ENCODE peak calls at places on chromosomes 1 and 21, in ten cellular contexts. One of them, this sample, is unnamed.

GRCh38 chr1:225657462-225657989 is 4.6 kb upstream of the ENAH start:
- DNase-seq in SJCRH30: peak
- DNase-seq in mucosa of descending colon: no peak
- DNase-seq in stimulated activated CD8-positive, alpha-beta memory T cell treated with anti-CD3 and anti-CD28 coated beads, Interleukin-7, amount 100 ng/mL, for 1 hour: no peak
- DNase-seq in NCI-H345: no peak
- DNase-seq in GM12878: no peak
- DNase-seq in GM04504: peak
- DNase-seq in NCI-H2171: no peak
- DNase-seq in HFFc6: peak
- DNase-seq in uterus: no peak
- DNase-seq in this sample: no peak

GRCh38 chr1:2213576-2214505 is 14.3 kb upstream of the SKI start:
- DNase-seq in uterus: peak
- DNase-seq in NCI-H2171: no peak
- DNase-seq in NCI-H345: no peak
- DNase-seq in mucosa of descending colon: peak
- DNase-seq in GM12878: no peak
- DNase-seq in GM04504: peak
- DNase-seq in HFFc6: peak
- DNase-seq in SJCRH30: peak
- DNase-seq in stimulated activated CD8-positive, alpha-beta memory T cell treated with anti-CD3 and anti-CD28 coated beads, Interleukin-7, amount 100 ng/mL, for 1 hour: no peak
- DNase-seq in this sample: no peak

GRCh38 chr1:43597028-43597427 is 52.9 kb upstream of the KDM4A start:
- DNase-seq in NCI-H345: no peak
- DNase-seq in GM04504: no peak
- DNase-seq in uterus: no peak
- DNase-seq in HFFc6: no peak
- DNase-seq in GM12878: no peak
- DNase-seq in NCI-H2171: no peak
- DNase-seq in mucosa of descending colon: no peak
- DNase-seq in SJCRH30: no peak
- DNase-seq in stimulated activated CD8-positive, alpha-beta memory T cell treated with anti-CD3 and anti-CD28 coated beads, Interleukin-7, amount 100 ng/mL, for 1 hour: no peak
- DNase-seq in this sample: no peak

GRCh38 chr1:19043579-19044443 is 87.3 kb upstream of the IFFO2 start:
- DNase-seq in stimulated activated CD8-positive, alpha-beta memory T cell treated with anti-CD3 and anti-CD28 coated beads, Interleukin-7, amount 100 ng/mL, for 1 hour: no peak
- DNase-seq in HFFc6: no peak
- DNase-seq in uterus: no peak
- DNase-seq in NCI-H345: no peak
- DNase-seq in mucosa of descending colon: no peak
- DNase-seq in GM12878: no peak
- DNase-seq in NCI-H2171: no peak
- DNase-seq in GM04504: no peak
- DNase-seq in SJCRH30: no peak
- DNase-seq in this sample: no peak

GRCh38 chr1:68328485-68328884 is 96.2 kb upstream of the WLS start:
- DNase-seq in mucosa of descending colon: no peak
- DNase-seq in HFFc6: peak
- DNase-seq in SJCRH30: no peak
- DNase-seq in stimulated activated CD8-positive, alpha-beta memory T cell treated with anti-CD3 and anti-CD28 coated beads, Interleukin-7, amount 100 ng/mL, for 1 hour: no peak
- DNase-seq in GM12878: no peak
- DNase-seq in NCI-H2171: no peak
- DNase-seq in NCI-H345: no peak
- DNase-seq in GM04504: no peak
- DNase-seq in uterus: no peak
- DNase-seq in this sample: no peak

GRCh38 chr1:175641633-175642032 is 101.8 kb downstream of the TNR start:
- DNase-seq in HFFc6: no peak
- DNase-seq in NCI-H2171: no peak
- DNase-seq in uterus: no peak
- DNase-seq in NCI-H345: no peak
- DNase-seq in GM12878: no peak
- DNase-seq in mucosa of descending colon: no peak
- DNase-seq in SJCRH30: no peak
- DNase-seq in stimulated activated CD8-positive, alpha-beta memory T cell treated with anti-CD3 and anti-CD28 coated beads, Interleukin-7, amount 100 ng/mL, for 1 hour: no peak
- DNase-seq in GM04504: no peak
- DNase-seq in this sample: no peak

GRCh38 chr1:209103135-209103534 is 480.4 kb upstream of the CAMK1G start:
- DNase-seq in HFFc6: no peak
- DNase-seq in stimulated activated CD8-positive, alpha-beta memory T cell treated with anti-CD3 and anti-CD28 coated beads, Interleukin-7, amount 100 ng/mL, for 1 hour: no peak
- DNase-seq in mucosa of descending colon: no peak
- DNase-seq in GM12878: peak
- DNase-seq in SJCRH30: peak
- DNase-seq in NCI-H2171: peak
- DNase-seq in uterus: no peak
- DNase-seq in GM04504: no peak
- DNase-seq in NCI-H345: no peak
- DNase-seq in this sample: no peak

GRCh38 chr1:23341829-23342697 is 2.0 kb downstream of the HNRNPR start:
- DNase-seq in NCI-H2171: no peak
- DNase-seq in HFFc6: no peak
- DNase-seq in uterus: no peak
- DNase-seq in GM12878: no peak
- DNase-seq in mucosa of descending colon: no peak
- DNase-seq in stimulated activated CD8-positive, alpha-beta memory T cell treated with anti-CD3 and anti-CD28 coated beads, Interleukin-7, amount 100 ng/mL, for 1 hour: no peak
- DNase-seq in GM04504: no peak
- DNase-seq in SJCRH30: peak
- DNase-seq in NCI-H345: no peak
- DNase-seq in this sample: no peak

GRCh38 chr1:184534690-184535089 is 147.9 kb downstream of the C1orf21 start:
- DNase-seq in mucosa of descending colon: no peak
- DNase-seq in NCI-H2171: no peak
- DNase-seq in NCI-H345: no peak
- DNase-seq in SJCRH30: no peak
- DNase-seq in stimulated activated CD8-positive, alpha-beta memory T cell treated with anti-CD3 and anti-CD28 coated beads, Interleukin-7, amount 100 ng/mL, for 1 hour: no peak
- DNase-seq in HFFc6: no peak
- DNase-seq in GM12878: no peak
- DNase-seq in uterus: no peak
- DNase-seq in GM04504: no peak
- DNase-seq in this sample: no peak

GRCh38 chr1:235102993-235103411 is 25.6 kb downstream of the TOMM20 start:
- DNase-seq in mucosa of descending colon: peak
- DNase-seq in uterus: peak
- DNase-seq in HFFc6: no peak
- DNase-seq in stimulated activated CD8-positive, alpha-beta memory T cell treated with anti-CD3 and anti-CD28 coated beads, Interleukin-7, amount 100 ng/mL, for 1 hour: no peak
- DNase-seq in GM04504: no peak
- DNase-seq in GM12878: no peak
- DNase-seq in NCI-H345: no peak
- DNase-seq in SJCRH30: peak
- DNase-seq in NCI-H2171: peak
- DNase-seq in this sample: no peak

GRCh38 chr1:9233241-9233941 is 1.2 kb upstream of the H6PD start:
- DNase-seq in mucosa of descending colon: peak
- DNase-seq in GM04504: peak
- DNase-seq in HFFc6: no peak
- DNase-seq in SJCRH30: peak
- DNase-seq in stimulated activated CD8-positive, alpha-beta memory T cell treated with anti-CD3 and anti-CD28 coated beads, Interleukin-7, amount 100 ng/mL, for 1 hour: no peak
- DNase-seq in NCI-H345: no peak
- DNase-seq in GM12878: no peak
- DNase-seq in NCI-H2171: no peak
- DNase-seq in uterus: peak
- DNase-seq in this sample: no peak

GRCh38 chr1:201461783-201462441 is 7.1 kb downstream of the PHLDA3 start:
- DNase-seq in GM04504: peak
- DNase-seq in GM12878: no peak
- DNase-seq in stimulated activated CD8-positive, alpha-beta memory T cell treated with anti-CD3 and anti-CD28 coated beads, Interleukin-7, amount 100 ng/mL, for 1 hour: no peak
- DNase-seq in NCI-H2171: no peak
- DNase-seq in SJCRH30: peak
- DNase-seq in NCI-H345: no peak
- DNase-seq in uterus: peak
- DNase-seq in HFFc6: peak
- DNase-seq in mucosa of descending colon: peak
- DNase-seq in this sample: no peak

GRCh38 chr21:29033871-29034270 is 9.4 kb downstream of the USP16 start:
- DNase-seq in uterus: no peak
- DNase-seq in HFFc6: no peak
- DNase-seq in NCI-H345: no peak
- DNase-seq in SJCRH30: no peak
- DNase-seq in mucosa of descending colon: no peak
- DNase-seq in GM04504: no peak
- DNase-seq in NCI-H2171: no peak
- DNase-seq in stimulated activated CD8-positive, alpha-beta memory T cell treated with anti-CD3 and anti-CD28 coated beads, Interleukin-7, amount 100 ng/mL, for 1 hour: no peak
- DNase-seq in GM12878: no peak
- DNase-seq in this sample: no peak

GRCh38 chr1:185483647-185484450 is 166.8 kb upstream of the IVNS1ABP start:
- DNase-seq in HFFc6: peak
- DNase-seq in GM12878: no peak
- DNase-seq in NCI-H345: peak
- DNase-seq in SJCRH30: peak
- DNase-seq in stimulated activated CD8-positive, alpha-beta memory T cell treated with anti-CD3 and anti-CD28 coated beads, Interleukin-7, amount 100 ng/mL, for 1 hour: no peak
- DNase-seq in NCI-H2171: peak
- DNase-seq in mucosa of descending colon: no peak
- DNase-seq in GM04504: peak
- DNase-seq in uterus: no peak
- DNase-seq in this sample: no peak

GRCh38 chr1:217272385-217272784 is 358.5 kb downstream of the GPATCH2 start:
- DNase-seq in uterus: no peak
- DNase-seq in mucosa of descending colon: no peak
- DNase-seq in HFFc6: peak
- DNase-seq in stimulated activated CD8-positive, alpha-beta memory T cell treated with anti-CD3 and anti-CD28 coated beads, Interleukin-7, amount 100 ng/mL, for 1 hour: no peak
- DNase-seq in GM12878: no peak
- DNase-seq in NCI-H345: no peak
- DNase-seq in GM04504: peak
- DNase-seq in NCI-H2171: peak
- DNase-seq in SJCRH30: no peak
- DNase-seq in this sample: no peak

GRCh38 chr1:92567211-92567868 is 80.6 kb upstream of the GFI1 start:
- DNase-seq in SJCRH30: no peak
- DNase-seq in GM12878: no peak
- DNase-seq in GM04504: no peak
- DNase-seq in NCI-H345: no peak
- DNase-seq in HFFc6: peak
- DNase-seq in mucosa of descending colon: no peak
- DNase-seq in stimulated activated CD8-positive, alpha-beta memory T cell treated with anti-CD3 and anti-CD28 coated beads, Interleukin-7, amount 100 ng/mL, for 1 hour: no peak
- DNase-seq in uterus: no peak
- DNase-seq in NCI-H2171: no peak
- DNase-seq in this sample: no peak

GRCh38 chr1:154730251-154730650 is 122.3 kb upstream of the ADAR start:
- DNase-seq in GM12878: no peak
- DNase-seq in GM04504: no peak
- DNase-seq in NCI-H2171: no peak
- DNase-seq in uterus: no peak
- DNase-seq in HFFc6: peak
- DNase-seq in mucosa of descending colon: no peak
- DNase-seq in NCI-H345: peak
- DNase-seq in SJCRH30: no peak
- DNase-seq in stimulated activated CD8-positive, alpha-beta memory T cell treated with anti-CD3 and anti-CD28 coated beads, Interleukin-7, amount 100 ng/mL, for 1 hour: no peak
- DNase-seq in this sample: no peak

GRCh38 chr1:108209456-108210108 is 9.4 kb upstream of the SLC25A24 start:
- DNase-seq in GM04504: no peak
- DNase-seq in mucosa of descending colon: no peak
- DNase-seq in HFFc6: no peak
- DNase-seq in NCI-H2171: no peak
- DNase-seq in SJCRH30: peak
- DNase-seq in uterus: no peak
- DNase-seq in NCI-H345: no peak
- DNase-seq in stimulated activated CD8-positive, alpha-beta memory T cell treated with anti-CD3 and anti-CD28 coated beads, Interleukin-7, amount 100 ng/mL, for 1 hour: no peak
- DNase-seq in GM12878: no peak
- DNase-seq in this sample: no peak

GRCh38 chr1:186793582-186793927 is 35.2 kb upstream of the PLA2G4A start:
- DNase-seq in NCI-H345: no peak
- DNase-seq in mucosa of descending colon: no peak
- DNase-seq in NCI-H2171: no peak
- DNase-seq in GM12878: no peak
- DNase-seq in HFFc6: no peak
- DNase-seq in SJCRH30: no peak
- DNase-seq in uterus: no peak
- DNase-seq in GM04504: no peak
- DNase-seq in stimulated activated CD8-positive, alpha-beta memory T cell treated with anti-CD3 and anti-CD28 coated beads, Interleukin-7, amount 100 ng/mL, for 1 hour: no peak
- DNase-seq in this sample: no peak

GRCh38 chr1:162381383-162381782 is at the start of gene C1orf226:
- DNase-seq in NCI-H2171: no peak
- DNase-seq in mucosa of descending colon: no peak
- DNase-seq in uterus: no peak
- DNase-seq in GM12878: no peak
- DNase-seq in NCI-H345: no peak
- DNase-seq in stimulated activated CD8-positive, alpha-beta memory T cell treated with anti-CD3 and anti-CD28 coated beads, Interleukin-7, amount 100 ng/mL, for 1 hour: no peak
- DNase-seq in GM04504: no peak
- DNase-seq in HFFc6: no peak
- DNase-seq in SJCRH30: no peak
- DNase-seq in this sample: no peak

GRCh38 chr21:27649323-27649722 is 682.4 kb upstream of the ADAMTS5 start:
- DNase-seq in stimulated activated CD8-positive, alpha-beta memory T cell treated with anti-CD3 and anti-CD28 coated beads, Interleukin-7, amount 100 ng/mL, for 1 hour: no peak
- DNase-seq in mucosa of descending colon: no peak
- DNase-seq in SJCRH30: no peak
- DNase-seq in NCI-H2171: no peak
- DNase-seq in NCI-H345: no peak
- DNase-seq in GM04504: peak
- DNase-seq in HFFc6: peak
- DNase-seq in GM12878: no peak
- DNase-seq in uterus: no peak
- DNase-seq in this sample: no peak

GRCh38 chr1:241531195-241532172 is 694 bp upstream of the KMO start:
- DNase-seq in uterus: no peak
- DNase-seq in HFFc6: peak
- DNase-seq in SJCRH30: peak
- DNase-seq in mucosa of descending colon: no peak
- DNase-seq in GM04504: no peak
- DNase-seq in NCI-H2171: peak
- DNase-seq in stimulated activated CD8-positive, alpha-beta memory T cell treated with anti-CD3 and anti-CD28 coated beads, Interleukin-7, amount 100 ng/mL, for 1 hour: no peak
- DNase-seq in GM12878: peak
- DNase-seq in NCI-H345: peak
- DNase-seq in this sample: no peak

GRCh38 chr1:192907545-192908243 is 98.9 kb downstream of the RGS2 start:
- DNase-seq in stimulated activated CD8-positive, alpha-beta memory T cell treated with anti-CD3 and anti-CD28 coated beads, Interleukin-7, amount 100 ng/mL, for 1 hour: no peak
- DNase-seq in mucosa of descending colon: no peak
- DNase-seq in HFFc6: no peak
- DNase-seq in uterus: no peak
- DNase-seq in GM04504: no peak
- DNase-seq in SJCRH30: no peak
- DNase-seq in NCI-H345: no peak
- DNase-seq in GM12878: no peak
- DNase-seq in NCI-H2171: no peak
- DNase-seq in this sample: no peak

GRCh38 chr1:9399510-9400424 is 107.1 kb downstream of the SPSB1 start:
- DNase-seq in mucosa of descending colon: no peak
- DNase-seq in SJCRH30: peak
- DNase-seq in uterus: no peak
- DNase-seq in stimulated activated CD8-positive, alpha-beta memory T cell treated with anti-CD3 and anti-CD28 coated beads, Interleukin-7, amount 100 ng/mL, for 1 hour: no peak
- DNase-seq in HFFc6: no peak
- DNase-seq in GM04504: no peak
- DNase-seq in NCI-H2171: no peak
- DNase-seq in GM12878: no peak
- DNase-seq in NCI-H345: peak
- DNase-seq in this sample: no peak

GRCh38 chr1:200415227-200415626 is 5.4 kb upstream of the ZNF281 start:
- DNase-seq in GM12878: no peak
- DNase-seq in stimulated activated CD8-positive, alpha-beta memory T cell treated with anti-CD3 and anti-CD28 coated beads, Interleukin-7, amount 100 ng/mL, for 1 hour: no peak
- DNase-seq in mucosa of descending colon: no peak
- DNase-seq in NCI-H2171: no peak
- DNase-seq in uterus: no peak
- DNase-seq in HFFc6: no peak
- DNase-seq in NCI-H345: no peak
- DNase-seq in SJCRH30: no peak
- DNase-seq in GM04504: no peak
- DNase-seq in this sample: no peak

GRCh38 chr1:70486676-70487470 is 75.8 kb downstream of the CTH start:
- DNase-seq in NCI-H2171: no peak
- DNase-seq in SJCRH30: peak
- DNase-seq in HFFc6: peak
- DNase-seq in uterus: peak
- DNase-seq in mucosa of descending colon: no peak
- DNase-seq in GM04504: peak
- DNase-seq in stimulated activated CD8-positive, alpha-beta memory T cell treated with anti-CD3 and anti-CD28 coated beads, Interleukin-7, amount 100 ng/mL, for 1 hour: no peak
- DNase-seq in NCI-H345: no peak
- DNase-seq in GM12878: no peak
- DNase-seq in this sample: no peak

GRCh38 chr1:221239911-221240310 is 360.7 kb downstream of the HLX start:
- DNase-seq in NCI-H2171: no peak
- DNase-seq in uterus: no peak
- DNase-seq in GM12878: no peak
- DNase-seq in SJCRH30: no peak
- DNase-seq in HFFc6: no peak
- DNase-seq in mucosa of descending colon: no peak
- DNase-seq in GM04504: no peak
- DNase-seq in NCI-H345: no peak
- DNase-seq in stimulated activated CD8-positive, alpha-beta memory T cell treated with anti-CD3 and anti-CD28 coated beads, Interleukin-7, amount 100 ng/mL, for 1 hour: no peak
- DNase-seq in this sample: no peak

GRCh38 chr1:201944002-201944401 is 2.3 kb downstream of the LMOD1 start:
- DNase-seq in NCI-H2171: no peak
- DNase-seq in HFFc6: no peak
- DNase-seq in uterus: no peak
- DNase-seq in GM04504: no peak
- DNase-seq in mucosa of descending colon: no peak
- DNase-seq in GM12878: no peak
- DNase-seq in stimulated activated CD8-positive, alpha-beta memory T cell treated with anti-CD3 and anti-CD28 coated beads, Interleukin-7, amount 100 ng/mL, for 1 hour: no peak
- DNase-seq in NCI-H345: no peak
- DNase-seq in SJCRH30: no peak
- DNase-seq in this sample: no peak

This sample was measured in memory B cell.